ENCODE peak calls at places on chromosomes 16 and 17, in seven cellular contexts. M, I, H, Q, V, A and E are unnamed samples.

GRCh38 chr17:2068589-2069051 is 13.7 kb downstream of the HIC1 start:
- DNase-seq in M (no peak), I (no peak), H (peak; percentile 61), A (peak; percentile 62), Q (no peak), V (no peak), E (no peak)

GRCh38 chr17:67107811-67108210 is 63.5 kb downstream of the CACNG1 start:
- DNase-seq in V (no peak), I (no peak), H (no peak), Q (no peak), A (no peak), M (no peak), E (no peak)

GRCh38 chr16:1706386-1707192 is 594 bp downstream of the MAPK8IP3 start:
- DNase-seq in H (no peak), M (peak; percentile 50), A (peak; percentile 57), Q (peak; percentile 50), V (no peak), I (no peak), E (peak; percentile 41)

GRCh38 chr16:73558219-73558618 is 510.3 kb upstream of the ZFHX3 start:
- DNase-seq in I (no peak), A (no peak), V (no peak), Q (no peak), H (no peak), M (no peak), E (no peak)

GRCh38 chr16:66844009-66844341 is 239 bp upstream of the CA7 start:
- DNase-seq in H (no peak), V (peak; percentile 50), Q (peak; percentile 73), M (no peak), I (no peak), A (no peak), E (no peak)

GRCh38 chr16:81424761-81425160 is 19.8 kb upstream of the CMIP start:
- DNase-seq in H (peak; percentile 82), A (no peak), V (no peak), Q (no peak), M (no peak), I (no peak), E (no peak)

GRCh38 chr16:56268799-56269198 is 77.5 kb downstream of the GNAO1 start:
- DNase-seq in I (peak; percentile 34), M (no peak), A (no peak), Q (no peak), V (no peak), H (no peak), E (no peak)

GRCh38 chr16:67461600-67462278 is 19.2 kb downstream of the ATP6V0D1 start:
- DNase-seq in V (no peak), Q (no peak), H (peak; percentile 10), M (no peak), I (no peak), A (no peak), E (no peak)

GRCh38 chr16:50273888-50274770 is 7.8 kb downstream of the ADCY7 start:
- DNase-seq in V (no peak), A (peak; percentile 2), M (no peak), H (no peak), Q (no peak), I (peak; percentile 66), E (no peak)

GRCh38 chr16:49348408-49349176 is 25.0 kb upstream of the C16orf78 start:
- DNase-seq in H (no peak), A (no peak), V (no peak), M (no peak), I (no peak), Q (peak; percentile 68), E (no peak)

GRCh38 chr16:50238868-50239301 is 27.5 kb upstream of the ADCY7 start:
- DNase-seq in I (no peak), H (no peak), M (no peak), V (no peak), A (no peak), Q (no peak), E (no peak)

GRCh38 chr16:56477096-56477878 is 25.9 kb downstream of the OGFOD1 start:
- DNase-seq in A (no peak), H (peak; percentile 83), I (no peak), Q (no peak), M (peak; percentile 42), V (no peak), E (no peak)

GRCh38 chr17:71189493-71189831 is 931.4 kb upstream of the SOX9 start:
- DNase-seq in A (no peak), H (no peak), I (no peak), M (no peak), Q (no peak), V (no peak), E (no peak)

GRCh38 chr17:30524847-30525246 is 47.6 kb downstream of the GOSR1 start:
- DNase-seq in I (no peak), H (no peak), V (no peak), M (no peak), A (no peak), Q (no peak), E (no peak)

GRCh38 chr17:78979780-78980623 is at the start of gene LGALS3BP:
- DNase-seq in H (peak; percentile 56), M (peak; percentile 68), V (peak; percentile 81), A (peak; percentile 99), Q (peak; percentile 59), I (peak; percentile 80), E (no peak)

GRCh38 chr16:71645450-71645849 is 19.5 kb downstream of the MARVELD3 start:
- DNase-seq in M (no peak), I (no peak), H (peak; percentile 46), A (peak; percentile 29), Q (peak; percentile 70), V (no peak), E (no peak)

GRCh38 chr16:4837733-4838501 is 9.2 kb downstream of the GLYR1 start:
- DNase-seq in I (no peak), Q (no peak), A (no peak), M (no peak), V (no peak), H (no peak), E (no peak)

GRCh38 chr16:27841061-27841801 is 222.3 kb downstream of the GSG1L start:
- DNase-seq in I (peak; percentile 48), M (no peak), V (no peak), A (no peak), H (no peak), Q (no peak), E (no peak)

GRCh38 chr17:77649717-77650211 is 308.7 kb upstream of the TNRC6C start:
- DNase-seq in V (peak; percentile 18), I (no peak), H (peak; percentile 3), Q (no peak), M (no peak), A (peak; percentile 53), E (no peak)
- TF ChIP-seq CTCF in V (no peak), I (no peak), H (no peak), Q (no peak), M (no peak), A (peak; percentile 42), E (no peak)

DNA sequence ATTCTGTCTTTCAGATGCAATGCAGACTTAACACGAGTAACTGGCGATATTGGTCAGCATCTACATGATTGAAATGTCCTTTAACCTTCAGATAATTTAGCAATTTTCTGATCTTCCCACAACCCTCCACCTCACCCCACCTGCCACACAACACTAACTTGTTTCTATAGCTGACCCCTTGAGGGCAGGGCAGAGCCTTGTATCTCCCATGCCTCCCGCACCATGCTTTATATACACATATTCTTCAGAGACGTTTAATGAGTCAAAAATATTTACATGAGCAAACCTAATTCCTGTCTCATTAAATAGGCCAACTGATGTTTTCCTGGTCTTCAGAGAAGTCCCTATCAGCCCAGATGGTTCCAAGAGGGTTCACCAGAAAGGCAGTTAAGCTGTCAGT is 6.6 kb upstream of the DHRS7C start:
- DNase-seq in V (no peak), Q (no peak), M (no peak), H (no peak), I (no peak), A (no peak), E (no peak)
- TF ChIP-seq CTCF in V (no peak), Q (peak; percentile 10), M (no peak), H (no peak), I (no peak), A (no peak), E (no peak)

DNA sequence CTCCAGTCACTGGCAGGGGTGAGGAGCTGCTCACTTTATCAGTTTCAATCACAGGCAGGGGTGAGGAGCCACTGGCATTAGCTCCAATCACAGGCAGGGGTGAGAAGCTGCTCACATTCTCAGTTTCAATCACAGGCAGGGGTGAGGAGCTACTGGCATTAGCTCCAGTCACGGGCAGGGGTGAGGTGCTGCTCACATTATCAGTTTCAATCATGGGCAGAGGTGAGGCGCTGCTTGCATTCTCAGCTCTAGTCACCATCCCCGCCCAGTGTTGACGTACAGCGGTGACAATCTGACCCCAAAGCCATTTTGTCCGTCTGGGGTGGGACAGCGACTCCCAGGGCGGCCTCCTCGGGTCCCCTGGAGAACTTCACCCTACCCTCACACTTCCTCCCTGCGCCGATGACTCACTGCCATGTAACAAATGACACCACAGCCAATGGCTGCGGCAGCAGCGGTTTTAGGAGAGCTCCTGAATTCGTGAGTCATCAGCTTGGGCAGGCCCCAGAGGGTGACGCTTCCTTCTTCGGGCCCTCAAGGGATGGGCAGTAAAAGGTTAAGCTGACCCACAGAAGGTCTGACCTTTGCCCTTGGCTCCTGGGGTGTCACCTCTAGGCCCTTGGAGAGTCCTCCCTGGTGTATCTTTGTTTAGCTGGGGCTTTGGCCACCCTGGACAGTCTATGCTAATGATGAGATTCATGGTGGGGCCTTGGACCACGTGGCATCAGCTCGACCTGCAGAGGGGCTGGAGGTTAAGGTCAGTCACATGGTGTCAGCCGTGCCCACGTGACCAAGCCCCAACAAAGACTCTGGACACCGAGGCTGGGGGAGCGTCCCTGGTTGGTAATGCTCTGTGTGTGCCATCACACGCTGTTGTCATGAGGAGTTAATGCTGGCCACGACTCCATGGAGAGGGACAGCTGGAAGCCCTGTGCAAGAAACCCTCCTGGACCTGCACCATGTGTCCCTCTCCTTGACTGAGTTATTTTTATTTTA is 171.7 kb downstream of the C16orf95 start:
- DNase-seq in Q (no peak), A (no peak), I (no peak), M (no peak), V (no peak), H (no peak), E (no peak)
- TF ChIP-seq CTCF in Q (no peak), A (no peak), I (no peak), M (no peak), V (no peak), H (no peak), E (no peak)

GRCh38 chr17:7589204-7589868 is 558 bp downstream of the SOX15 start:
- DNase-seq in H (peak; percentile 80), M (peak; percentile 81), A (peak; percentile 78), V (peak; percentile 92), I (peak; percentile 90), Q (peak; percentile 94), E (peak; percentile 79)

GRCh38 chr17:7586673-7587419 is 3.0 kb downstream of the SOX15 start:
- DNase-seq in A (peak; percentile 49), H (peak; percentile 52), I (no peak), V (no peak), M (no peak), Q (peak; percentile 66), E (no peak)

GRCh38 chr17:7587831-7588230 is 2.1 kb downstream of the SOX15 start:
- DNase-seq in V (no peak), I (no peak), A (no peak), H (peak; percentile 75), Q (no peak), M (no peak), E (no peak)

GRCh38 chr17:7588553-7589203 is 1.2 kb downstream of the SOX15 start:
- DNase-seq in Q (peak; percentile 59), A (no peak), V (no peak), I (no peak), M (no peak), H (peak; percentile 44), E (no peak)

DNA sequence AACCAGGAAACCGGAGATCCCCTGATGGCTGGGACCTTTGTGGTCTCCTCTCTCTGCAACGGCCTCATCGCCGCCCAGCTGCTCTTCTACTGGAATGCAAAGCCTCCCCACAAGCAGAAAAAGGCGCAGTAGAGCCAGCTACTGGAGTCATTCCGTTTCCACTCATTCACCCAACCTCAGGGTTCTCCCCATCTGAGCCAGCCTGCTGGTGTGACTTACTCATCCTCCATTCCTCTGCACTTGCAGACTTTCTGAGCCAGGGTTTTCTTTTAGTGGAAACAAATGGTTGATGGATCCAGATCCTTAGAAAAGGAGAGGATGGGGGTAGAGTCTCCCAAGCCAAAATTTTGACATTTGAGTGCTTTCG is 2.5 kb downstream of the SOX15 start:
- DNase-seq in Q (no peak), A (no peak), I (no peak), V (no peak), M (no peak), H (peak; percentile 75), E (no peak)
- TF ChIP-seq CTCF in Q (no peak), A (no peak), I (no peak), V (no peak), M (no peak), H (peak; percentile 5), E (no peak)